ENCODE peak calls at places on chromosomes 13 and 19, in four cellular contexts. L, M, E and Z are unnamed samples.

GRCh38 chr13:109989155-109989554 is 202.8 kb upstream of the IRS2 start:
- DNase-seq in E (no peak), M (no peak), L (no peak), Z (no peak)

GRCh38 chr13:41034862-41035261 is 15.7 kb upstream of the ELF1 start:
- DNase-seq in L (no peak), E (no peak), M (no peak), Z (no peak)

GRCh38 chr19:46297700-46298476 is 1.0 kb downstream of the HIF3A start:
- DNase-seq in L (peak), E (peak), M (peak), Z (peak)

GRCh38 chr13:52804202-52804641 is 44.2 kb downstream of the PCDH8 start:
- DNase-seq in E (no peak), M (no peak), L (no peak), Z (no peak)

GRCh38 chr13:54643863-54644262 is 1615.2 kb downstream of the OLFM4 start:
- DNase-seq in L (no peak), M (no peak), E (no peak), Z (no peak)

GRCh38 chr19:2607712-2608601 is 94.5 kb downstream of the GNG7 start:
- DNase-seq in M (peak), E (no peak), L (no peak), Z (no peak)

GRCh38 chr19:29645911-29646310 is 19.4 kb upstream of the PLEKHF1 start:
- DNase-seq in E (no peak), L (no peak), M (peak), Z (peak)

GRCh38 chr13:60267498-60268202 is 103.9 kb upstream of the DIAPH3 start:
- DNase-seq in E (peak), M (no peak), L (no peak), Z (no peak)

GRCh38 chr19:57560049-57560491 is 407 bp upstream of the ZNF550 start:
- DNase-seq in M (peak), E (no peak), L (no peak), Z (no peak)

GRCh38 chr13:26707122-26708006 is 53.2 kb downstream of the GPR12 start:
- DNase-seq in L (no peak), M (no peak), E (peak), Z (no peak)

GRCh38 chr13:91722267-91722884 is 324.0 kb downstream of the GPC5 start:
- DNase-seq in L (no peak), M (no peak), E (peak), Z (no peak)

GRCh38 chr19:50417138-50417849 is 1.4 kb upstream of the SPIB start:
- DNase-seq in E (peak), M (no peak), L (no peak), Z (no peak)

GRCh38 chr13:109699628-109700071 is 86.7 kb downstream of the IRS2 start:
- DNase-seq in E (no peak), L (no peak), M (no peak), Z (no peak)

GRCh38 chr19:54158812-54159351 is 639 bp downstream of the LENG1 start:
- DNase-seq in L (peak), M (no peak), E (no peak), Z (no peak)

GRCh38 chr19:3987619-3988371 is 2.5 kb upstream of the EEF2 start:
- DNase-seq in E (peak), M (peak), L (peak), Z (peak)

GRCh38 chr13:102879793-102880499 is 34.1 kb downstream of the ERCC5 start:
- DNase-seq in E (no peak), M (no peak), L (no peak), Z (no peak)

GRCh38 chr19:11814707-11815050 is 606 bp downstream of the ZNF440 start:
- DNase-seq in M (no peak), E (peak), L (no peak), Z (no peak)

GRCh38 chr19:58368561-58369360 is 6.2 kb upstream of the ZNF497 start:
- DNase-seq in M (no peak), E (no peak), L (peak), Z (no peak)

GRCh38 chr13:50153888-50154287 is 138.6 kb downstream of the KCNRG start:
- DNase-seq in E (no peak), L (no peak), M (no peak), Z (no peak)

GRCh38 chr19:57800696-57801095 is 14.0 kb downstream of the ZNF552 start:
- DNase-seq in L (no peak), M (no peak), E (no peak), Z (no peak)

GRCh38 chr19:55962186-55962585 is 14.6 kb downstream of the NLRP8 start:
- DNase-seq in L (no peak), E (no peak), M (no peak), Z (no peak)
- H3K27ac ChIP-seq in L (no peak), E (no peak), M (no peak), Z (no peak)

DNA sequence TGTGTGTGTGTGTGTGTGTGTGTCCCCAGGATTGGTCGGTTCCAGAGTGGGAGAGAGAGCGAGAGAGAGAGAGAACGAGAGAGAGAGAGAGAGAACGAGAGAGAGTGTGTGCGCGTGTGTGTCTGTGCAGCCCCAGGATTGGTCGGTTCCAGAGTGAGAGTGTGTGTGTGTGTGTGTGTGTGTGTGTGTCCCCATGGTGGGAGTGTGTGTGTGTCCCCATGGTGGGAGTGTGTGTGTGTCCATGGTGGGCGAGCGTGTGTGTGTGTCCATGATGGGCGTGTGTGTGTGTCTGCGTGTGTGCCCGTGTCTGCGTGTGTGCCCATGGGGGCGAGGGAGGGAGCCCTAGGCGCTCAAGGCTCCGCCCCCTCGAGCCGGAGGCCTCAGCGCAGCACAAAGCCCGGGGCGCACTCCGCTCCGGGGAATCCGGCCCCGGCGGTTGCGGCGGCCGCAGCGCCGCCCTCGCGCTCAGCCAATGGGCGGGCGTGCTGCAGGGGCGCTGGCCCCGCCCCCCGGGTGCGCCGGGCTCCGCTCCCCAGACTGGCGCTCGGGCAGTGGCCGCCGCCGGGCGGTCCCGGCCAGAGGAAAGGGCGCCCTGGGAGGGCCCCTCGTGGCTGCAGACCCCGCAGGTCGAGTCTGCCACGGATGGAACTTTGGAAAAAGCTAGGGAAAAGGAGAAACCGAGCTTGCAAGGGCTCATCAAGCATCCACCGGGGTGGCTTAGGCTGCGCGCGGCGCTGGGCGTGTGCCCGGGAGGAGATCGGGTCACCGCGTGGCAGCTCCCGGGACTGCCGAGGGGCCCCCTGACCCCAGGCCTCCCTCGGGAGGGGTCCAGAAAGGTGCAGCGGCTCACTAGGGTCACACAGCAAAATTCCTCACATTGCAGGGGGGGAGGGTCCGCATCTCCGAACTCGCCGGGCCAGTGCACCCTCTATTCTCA is 96.2 kb downstream of the INSR start:
- DNase-seq in E (peak), M (peak), L (peak), Z (peak)
- TF ChIP-seq CTCF in E (peak), M (peak), L (peak), Z (no peak)

GRCh38 chr13:99976502-99977115 is 5.0 kb upstream of the ZIC2 start:
- DNase-seq in E (no peak), M (no peak), L (no peak), Z (no peak)
- H3K4me3 ChIP-seq in E (no peak), M (no peak), L (no peak), Z (no peak)

GRCh38 chr13:76884167-76884566 is 2.0 kb downstream of the KCTD12 start:
- DNase-seq in E (peak), L (peak), M (peak), Z (no peak)
- H3K27ac ChIP-seq in E (peak), L (peak), M (peak), Z (peak)

GRCh38 chr19:18603255-18603957 is 3.2 kb downstream of the CRLF1 start:
- DNase-seq in L (no peak), M (no peak), E (no peak), Z (no peak)
- TF ChIP-seq CTCF in L (no peak), M (peak), E (peak), Z (no peak)

DNA sequence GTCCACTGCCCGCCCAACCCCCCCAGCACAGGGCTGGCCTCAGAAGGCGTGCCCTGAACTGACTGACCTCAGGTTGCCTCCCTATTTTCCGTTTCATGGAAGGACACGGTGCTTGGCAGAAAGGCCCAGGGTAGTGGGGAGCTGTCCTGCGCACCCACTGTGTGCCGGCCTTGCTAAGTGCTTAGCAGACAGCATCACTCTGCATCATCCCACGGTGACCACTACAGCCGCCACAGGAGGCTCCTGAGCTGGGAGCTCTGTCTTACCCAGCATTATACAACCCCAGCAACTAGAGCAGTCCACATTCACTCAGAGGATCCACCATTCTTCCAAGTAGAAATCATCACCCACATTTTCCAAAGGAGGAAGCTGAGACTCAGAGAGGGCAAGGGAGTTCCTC is 1.8 kb downstream of the SBK2 start:
- DNase-seq in E (no peak), M (no peak), L (no peak), Z (no peak)
- H3K4me3 ChIP-seq in E (no peak), M (no peak), L (no peak), Z (no peak)

DNA sequence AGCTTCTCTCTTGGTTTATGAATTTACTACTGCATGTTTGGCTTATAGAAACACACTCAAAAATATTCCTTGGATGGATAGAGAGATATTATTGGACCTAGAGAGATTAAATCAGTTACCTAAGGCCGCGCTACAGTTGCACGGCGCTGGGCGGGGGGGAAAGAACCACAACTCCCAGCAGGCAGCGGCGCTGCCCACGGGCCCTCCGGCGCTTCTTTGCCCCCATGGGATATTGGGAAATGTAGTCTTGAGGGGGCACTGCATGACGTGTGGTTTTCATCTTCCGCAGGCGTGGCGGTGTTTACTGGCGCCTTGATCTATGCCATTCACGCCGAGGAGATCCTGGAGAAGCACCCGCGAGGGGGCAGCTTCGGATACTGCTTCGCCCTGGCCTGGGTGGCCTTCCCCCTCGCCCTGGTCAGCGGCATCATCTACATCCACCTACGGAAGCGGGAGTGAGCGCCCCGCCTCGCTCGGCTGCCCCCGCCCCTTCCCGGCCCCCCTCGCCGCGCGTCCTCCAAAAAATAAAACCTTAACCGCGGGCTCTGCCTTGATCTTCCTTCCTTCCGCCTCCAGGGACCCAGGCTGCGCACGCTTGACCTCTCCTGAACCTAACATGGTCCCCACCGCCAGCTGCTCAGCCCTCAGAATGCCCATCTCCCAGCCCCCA is 4.8 kb downstream of the EMP3 start:
- DNase-seq in L (peak), M (peak), E (peak), Z (peak)
- H3K27ac ChIP-seq in L (peak), M (peak), E (peak), Z (peak)

GRCh38 chr13:31434613-31435012 is 234.8 kb downstream of the B3GLCT start:
- DNase-seq in M (no peak), L (no peak), E (no peak), Z (no peak)
- TF ChIP-seq CTCF in M (no peak), L (no peak), E (no peak), Z (no peak)

DNA sequence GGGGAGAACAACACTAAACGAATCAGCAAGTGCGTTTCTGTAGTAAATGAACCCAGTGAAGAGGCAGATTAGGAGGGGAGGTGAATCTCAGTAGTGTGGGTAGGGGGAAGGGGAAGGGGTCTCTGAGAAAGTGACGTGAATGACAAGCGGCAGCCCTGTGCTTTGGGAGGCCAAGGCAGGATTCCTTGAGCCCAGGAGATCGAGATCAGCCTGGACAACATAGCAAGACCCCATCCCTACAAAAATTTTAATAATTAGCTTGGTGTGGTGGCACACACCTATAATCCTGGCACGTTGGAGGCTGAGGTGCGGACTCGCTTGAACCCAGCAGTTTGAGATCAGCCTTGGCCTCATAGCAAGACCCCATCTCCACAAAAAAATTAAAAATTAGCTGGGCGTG is 8.1 kb downstream of the PLK5 start:
- DNase-seq in M (no peak), L (no peak), E (no peak), Z (no peak)
- H3K4me3 ChIP-seq in M (no peak), L (no peak), E (no peak), Z (no peak)